ENCODE peak calls at places on chromosomes 6 and 20, in seven cellular contexts. One of them, this sample, is unnamed. For H3K9me3 and H3K4me1, the result is how much of the 10 kb centered on the place peaks cover.

GRCh38 chr20:38680492-38681118 is 43.7 kb upstream of the SLC32A1 start:
- DNase-seq in fibroblast of lung: peak
- DNase-seq in GM12878: no peak
- DNase-seq in mammary epithelial cell: peak
- DNase-seq in GM23248: peak
- DNase-seq in DND-41: peak
- DNase-seq in neural progenitor cell: peak
- DNase-seq in this sample: peak

GRCh38 chr20:19074828-19075516 is 137.5 kb upstream of the SLC24A3 start:
- DNase-seq in fibroblast of lung: no peak
- DNase-seq in GM12878: peak
- DNase-seq in mammary epithelial cell: no peak
- DNase-seq in GM23248: no peak
- DNase-seq in DND-41: peak
- DNase-seq in neural progenitor cell: no peak
- DNase-seq in this sample: no peak

GRCh38 chr6:91575032-91575431 is 988.2 kb upstream of the MAP3K7 start:
- DNase-seq in fibroblast of lung: no peak
- DNase-seq in GM12878: peak
- DNase-seq in mammary epithelial cell: no peak
- DNase-seq in GM23248: no peak
- DNase-seq in DND-41: no peak
- DNase-seq in neural progenitor cell: no peak
- DNase-seq in this sample: no peak

GRCh38 chr6:24910850-24911712 is 24.7 kb downstream of the RIPOR2 start:
- DNase-seq in fibroblast of lung: peak
- DNase-seq in GM12878: no peak
- DNase-seq in mammary epithelial cell: peak
- DNase-seq in GM23248: peak
- DNase-seq in DND-41: no peak
- DNase-seq in neural progenitor cell: peak
- DNase-seq in this sample: peak

GRCh38 chr20:58012731-58013510 is 215.5 kb downstream of the ANKRD60 start:
- DNase-seq in fibroblast of lung: no peak
- DNase-seq in GM12878: no peak
- DNase-seq in mammary epithelial cell: no peak
- DNase-seq in GM23248: no peak
- DNase-seq in DND-41: no peak
- DNase-seq in neural progenitor cell: no peak
- DNase-seq in this sample: no peak

GRCh38 chr6:79461205-79461604 is 76.0 kb downstream of the LCA5 start:
- DNase-seq in fibroblast of lung: no peak
- DNase-seq in GM12878: no peak
- DNase-seq in mammary epithelial cell: peak
- DNase-seq in GM23248: peak
- DNase-seq in DND-41: no peak
- DNase-seq in neural progenitor cell: no peak
- DNase-seq in this sample: no peak

GRCh38 chr6:170261643-170262480 is 29.0 kb downstream of the DLL1 start:
- DNase-seq in fibroblast of lung: no peak
- DNase-seq in GM12878: no peak
- DNase-seq in mammary epithelial cell: no peak
- DNase-seq in GM23248: no peak
- DNase-seq in DND-41: no peak
- DNase-seq in neural progenitor cell: no peak
- DNase-seq in this sample: no peak

GRCh38 chr6:169974663-169975062 is 223.2 kb downstream of the ERMARD start:
- DNase-seq in fibroblast of lung: no peak
- DNase-seq in GM12878: no peak
- DNase-seq in mammary epithelial cell: no peak
- DNase-seq in GM23248: no peak
- DNase-seq in DND-41: no peak
- DNase-seq in neural progenitor cell: no peak
- DNase-seq in this sample: no peak

GRCh38 chr6:36272234-36272633 is 2.4 kb downstream of the PNPLA1 start:
- DNase-seq in fibroblast of lung: no peak
- DNase-seq in GM12878: no peak
- DNase-seq in mammary epithelial cell: no peak
- DNase-seq in GM23248: no peak
- DNase-seq in DND-41: no peak
- DNase-seq in neural progenitor cell: no peak
- DNase-seq in this sample: no peak

GRCh38 chr20:19885576-19885956 is 127.5 kb downstream of the RIN2 start:
- DNase-seq in fibroblast of lung: peak
- DNase-seq in GM12878: no peak
- DNase-seq in mammary epithelial cell: no peak
- DNase-seq in GM23248: peak
- DNase-seq in DND-41: no peak
- DNase-seq in neural progenitor cell: no peak
- DNase-seq in this sample: no peak

GRCh38 chr20:47784599-47785320 is 521 bp downstream of the SULF2 start:
- DNase-seq in fibroblast of lung: peak
- DNase-seq in GM12878: no peak
- DNase-seq in mammary epithelial cell: peak
- DNase-seq in GM23248: peak
- DNase-seq in DND-41: no peak
- DNase-seq in neural progenitor cell: peak
- DNase-seq in this sample: peak

GRCh38 chr20:63011798-63012197 is 5.0 kb upstream of the BHLHE23 start:
- DNase-seq in fibroblast of lung: peak
- DNase-seq in GM12878: peak
- DNase-seq in mammary epithelial cell: no peak
- DNase-seq in GM23248: no peak
- DNase-seq in DND-41: no peak
- DNase-seq in neural progenitor cell: no peak
- DNase-seq in this sample: peak

GRCh38 chr6:139985236-139985815 is 610.9 kb upstream of the CITED2 start:
- DNase-seq in fibroblast of lung: no peak
- DNase-seq in GM12878: no peak
- DNase-seq in mammary epithelial cell: no peak
- DNase-seq in GM23248: no peak
- DNase-seq in DND-41: no peak
- DNase-seq in neural progenitor cell: no peak
- DNase-seq in this sample: no peak

GRCh38 chr6:81997091-81997926 is 244.8 kb upstream of the TENT5A start:
- DNase-seq in fibroblast of lung: peak
- DNase-seq in GM12878: peak
- DNase-seq in mammary epithelial cell: peak
- DNase-seq in GM23248: peak
- DNase-seq in DND-41: no peak
- DNase-seq in neural progenitor cell: no peak
- DNase-seq in this sample: peak

GRCh38 chr6:30857537-30857936 is 26.8 kb upstream of the DDR1 start:
- DNase-seq in fibroblast of lung: no peak
- DNase-seq in GM12878: peak
- DNase-seq in mammary epithelial cell: no peak
- DNase-seq in GM23248: no peak
- DNase-seq in DND-41: no peak
- DNase-seq in neural progenitor cell: no peak
- DNase-seq in this sample: no peak

GRCh38 chr6:30849903-30850651 is 34.2 kb upstream of the DDR1 start:
- DNase-seq in fibroblast of lung: no peak
- DNase-seq in GM12878: no peak
- DNase-seq in mammary epithelial cell: no peak
- DNase-seq in GM23248: no peak
- DNase-seq in DND-41: no peak
- DNase-seq in neural progenitor cell: no peak
- DNase-seq in this sample: no peak

GRCh38 chr6:30855429-30856069 is 28.8 kb upstream of the DDR1 start:
- DNase-seq in fibroblast of lung: no peak
- DNase-seq in GM12878: no peak
- DNase-seq in mammary epithelial cell: peak
- DNase-seq in GM23248: no peak
- DNase-seq in DND-41: no peak
- DNase-seq in neural progenitor cell: no peak
- DNase-seq in this sample: no peak

GRCh38 chr6:30854641-30855040 is 29.7 kb upstream of the DDR1 start:
- DNase-seq in fibroblast of lung: no peak
- DNase-seq in GM12878: no peak
- DNase-seq in mammary epithelial cell: no peak
- DNase-seq in GM23248: no peak
- DNase-seq in DND-41: no peak
- DNase-seq in neural progenitor cell: no peak
- DNase-seq in this sample: no peak
- H3K9me3 ChIP-seq in fibroblast of lung: under half
- H3K9me3 ChIP-seq in GM12878: under half
- H3K9me3 ChIP-seq in mammary epithelial cell: under half
- H3K9me3 ChIP-seq in GM23248: under half
- H3K9me3 ChIP-seq in DND-41: under half
- H3K9me3 ChIP-seq in neural progenitor cell: under half
- H3K9me3 ChIP-seq in this sample: under half

GRCh38 chr6:88302769-88303230 is 136.7 kb upstream of the CNR1 start:
- DNase-seq in fibroblast of lung: no peak
- DNase-seq in GM12878: no peak
- DNase-seq in mammary epithelial cell: no peak
- DNase-seq in GM23248: no peak
- DNase-seq in DND-41: no peak
- DNase-seq in neural progenitor cell: no peak
- DNase-seq in this sample: no peak
- TF ChIP-seq EZH2 in fibroblast of lung: no peak
- TF ChIP-seq EZH2 in GM12878: no peak
- TF ChIP-seq EZH2 in mammary epithelial cell: no peak
- TF ChIP-seq EZH2 in GM23248: no peak
- TF ChIP-seq EZH2 in DND-41: no peak
- TF ChIP-seq EZH2 in neural progenitor cell: no peak
- TF ChIP-seq EZH2 in this sample: no peak

GRCh38 chr6:137222376-137222775 is 3.2 kb upstream of the IFNGR1 start:
- DNase-seq in fibroblast of lung: no peak
- DNase-seq in GM12878: no peak
- DNase-seq in mammary epithelial cell: no peak
- DNase-seq in GM23248: no peak
- DNase-seq in DND-41: no peak
- DNase-seq in neural progenitor cell: no peak
- DNase-seq in this sample: no peak

GRCh38 chr6:137226682-137227081 is 7.5 kb upstream of the IFNGR1 start:
- DNase-seq in fibroblast of lung: no peak
- DNase-seq in GM12878: no peak
- DNase-seq in mammary epithelial cell: no peak
- DNase-seq in GM23248: no peak
- DNase-seq in DND-41: no peak
- DNase-seq in neural progenitor cell: no peak
- DNase-seq in this sample: no peak

GRCh38 chr6:137223370-137224131 is 4.4 kb upstream of the IFNGR1 start:
- DNase-seq in fibroblast of lung: peak
- DNase-seq in GM12878: no peak
- DNase-seq in mammary epithelial cell: peak
- DNase-seq in GM23248: peak
- DNase-seq in DND-41: no peak
- DNase-seq in neural progenitor cell: no peak
- DNase-seq in this sample: no peak

GRCh38 chr6:137227872-137228302 is 8.7 kb upstream of the IFNGR1 start:
- DNase-seq in fibroblast of lung: no peak
- DNase-seq in GM12878: no peak
- DNase-seq in mammary epithelial cell: no peak
- DNase-seq in GM23248: no peak
- DNase-seq in DND-41: no peak
- DNase-seq in neural progenitor cell: no peak
- DNase-seq in this sample: no peak

DNA sequence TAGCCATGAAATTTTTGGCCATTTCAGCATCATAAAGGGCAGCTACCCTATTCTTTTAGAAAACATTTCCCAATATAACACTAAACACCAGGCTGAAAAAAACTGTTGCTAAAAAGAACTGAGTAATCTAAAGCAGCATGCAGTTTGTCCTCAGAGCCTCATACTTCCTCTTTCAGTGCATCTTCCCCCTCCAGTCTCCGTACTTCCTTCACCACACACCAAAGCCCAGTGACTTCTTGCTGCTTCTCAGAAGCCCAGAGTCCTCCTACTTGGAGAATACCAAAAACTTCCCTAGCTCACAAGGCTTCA is 5.7 kb upstream of the IFNGR1 start:
- DNase-seq in fibroblast of lung: no peak
- DNase-seq in GM12878: peak
- DNase-seq in mammary epithelial cell: no peak
- DNase-seq in GM23248: no peak
- DNase-seq in DND-41: no peak
- DNase-seq in neural progenitor cell: no peak
- DNase-seq in this sample: no peak
- H3K4me1 ChIP-seq in fibroblast of lung: under half
- H3K4me1 ChIP-seq in GM12878: half or more
- H3K4me1 ChIP-seq in mammary epithelial cell: under half
- H3K4me1 ChIP-seq in GM23248: under half
- H3K4me1 ChIP-seq in DND-41: under half
- H3K4me1 ChIP-seq in neural progenitor cell: under half
- H3K4me1 ChIP-seq in this sample: under half

GRCh38 chr20:31274441-31274840 is 17.0 kb downstream of the DEFB115 start:
- DNase-seq in fibroblast of lung: no peak
- DNase-seq in GM12878: no peak
- DNase-seq in mammary epithelial cell: no peak
- DNase-seq in GM23248: no peak
- DNase-seq in DND-41: no peak
- DNase-seq in neural progenitor cell: no peak
- DNase-seq in this sample: no peak

DNA sequence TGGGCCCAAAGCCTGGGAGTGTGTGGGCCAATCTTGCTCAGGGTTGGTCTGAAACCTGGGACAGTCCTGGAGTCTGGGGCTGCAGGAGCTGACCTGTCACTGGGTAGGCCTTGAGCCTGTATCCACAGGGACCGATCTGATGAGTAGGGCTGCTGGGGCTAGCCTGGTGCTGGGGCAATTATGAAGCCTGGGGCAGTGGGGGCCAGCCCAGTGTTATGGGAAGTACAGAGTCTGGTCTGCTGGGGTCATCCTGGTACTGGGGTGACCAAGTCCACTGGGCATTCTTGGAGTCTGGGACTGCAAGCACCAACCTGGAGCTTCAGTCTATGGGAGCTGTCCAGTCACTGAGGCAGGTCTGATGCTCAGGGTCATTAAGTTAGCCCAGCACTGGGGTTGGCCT is 20.7 kb downstream of the DEFB115 start:
- DNase-seq in fibroblast of lung: no peak
- DNase-seq in GM12878: no peak
- DNase-seq in mammary epithelial cell: no peak
- DNase-seq in GM23248: no peak
- DNase-seq in DND-41: no peak
- DNase-seq in neural progenitor cell: no peak
- DNase-seq in this sample: no peak
- H3K9me3 ChIP-seq in fibroblast of lung: under half
- H3K9me3 ChIP-seq in GM12878: under half
- H3K9me3 ChIP-seq in mammary epithelial cell: under half
- H3K9me3 ChIP-seq in GM23248: under half
- H3K9me3 ChIP-seq in DND-41: under half
- H3K9me3 ChIP-seq in neural progenitor cell: half or more
- H3K9me3 ChIP-seq in this sample: under half

This sample was measured in A673.